ENCODE peak calls at places on chromosomes 2 and 18, in five cellular contexts. T, X, F, J and A are unnamed samples.

GRCh38 chr2:42010743-42011298 is 37.0 kb upstream of the PKDCC start:
- DNase-seq in T (no peak), X (no peak), F (no peak), J (peak), A (peak)

GRCh38 chr2:131521961-131522781 is 5.5 kb upstream of the CCDC74A start:
- DNase-seq in T (no peak), X (no peak), F (no peak), J (no peak), A (peak)

GRCh38 chr2:189751080-189751658 is 11.4 kb downstream of the OSGEPL1 start:
- DNase-seq in T (peak), X (peak), F (no peak), J (no peak), A (peak)

GRCh38 chr2:72263043-72263780 is 115.5 kb upstream of the CYP26B1 start:
- DNase-seq in T (no peak), X (no peak), F (no peak), J (no peak), A (no peak)

GRCh38 chr2:214410918-214411554 is at the start of gene VWC2L:
- DNase-seq in T (peak), X (no peak), F (no peak), J (peak), A (peak)

GRCh38 chr2:240121190-240121589 is 14.9 kb downstream of the COPS9 start:
- DNase-seq in T (no peak), X (no peak), F (no peak), J (no peak), A (no peak)

GRCh38 chr2:28637648-28638047 is 114.0 kb upstream of the PPP1CB start:
- DNase-seq in T (no peak), X (no peak), F (no peak), J (no peak), A (no peak)

GRCh38 chr2:200406379-200406778 is 99.9 kb downstream of the SPATS2L start:
- DNase-seq in T (no peak), X (no peak), F (no peak), J (no peak), A (no peak)

GRCh38 chr2:239607795-239608171 is 207.0 kb upstream of the HDAC4 start:
- DNase-seq in T (no peak), X (no peak), F (no peak), J (no peak), A (peak)

GRCh38 chr2:121707344-121707919 is 29.2 kb downstream of the NIFK start:
- DNase-seq in T (no peak), X (no peak), F (no peak), J (peak), A (no peak)

GRCh38 chr18:21599585-21600525 is 649 bp downstream of the ESCO1 start:
- DNase-seq in T (no peak), X (no peak), F (peak), J (peak), A (no peak)

GRCh38 chr2:188189356-188189755 is 102.3 kb upstream of the GULP1 start:
- DNase-seq in T (no peak), X (no peak), F (no peak), J (no peak), A (no peak)

GRCh38 chr2:39059366-39059952 is 61.4 kb downstream of the SOS1 start:
- DNase-seq in T (no peak), X (no peak), F (no peak), J (peak), A (no peak)

GRCh38 chr2:166372046-166372445 is 3.7 kb downstream of the SCN9A start:
- DNase-seq in T (no peak), X (no peak), F (no peak), J (no peak), A (no peak)

GRCh38 chr2:178008636-178009289 is 63.8 kb downstream of the PDE11A start:
- DNase-seq in T (no peak), X (no peak), F (no peak), J (no peak), A (peak)

GRCh38 chr18:35933982-35934381 is 38.5 kb upstream of the RMP24 start:
- DNase-seq in T (no peak), X (no peak), F (no peak), J (peak), A (no peak)

GRCh38 chr2:2621855-2622254 is 290.8 kb upstream of the MYT1L start:
- DNase-seq in T (no peak), X (no peak), F (no peak), J (no peak), A (no peak)

GRCh38 chr2:206442854-206443734 is at the start of gene ADAM23:
- DNase-seq in T (peak), X (no peak), F (no peak), J (no peak), A (peak)

GRCh38 chr2:223956267-223956666 is 996 bp upstream of the MRPL44 start:
- DNase-seq in T (no peak), X (no peak), F (no peak), J (no peak), A (no peak)

GRCh38 chr2:41698787-41699422 is 348.9 kb upstream of the PKDCC start:
- DNase-seq in T (peak), X (no peak), F (no peak), J (no peak), A (peak)